ENCODE peak calls at places on chromosomes 12 and 14, in ten cellular contexts. One of them, this sample, is unnamed.

GRCh38 chr12:108635201-108635996 is 1.7 kb upstream of the SELPLG start:
- DNase-seq in dermis blood vessel endothelial cell: no peak
- DNase-seq in astrocyte of the spinal cord: no peak
- DNase-seq in left cardiac atrium: no peak
- DNase-seq in GM03348: no peak
- DNase-seq in hypothalamus: no peak
- DNase-seq in stimulated activated CD8-positive, alpha-beta memory T cell treated with anti-CD3 and anti-CD28 coated beads, Interleukin-7, amount 100 ng/mL, for 24 hours: no peak
- DNase-seq in NCI-H524: peak
- DNase-seq in NCI-H1694 treated with DMSO at 0.1 percent for 48 hours: no peak
- DNase-seq in stromal cell of bone marrow: no peak
- DNase-seq in this sample: no peak

GRCh38 chr12:128810182-128811127 is 13.3 kb downstream of the SLC15A4 start:
- DNase-seq in NCI-H1694 treated with DMSO at 0.1 percent for 48 hours: no peak
- DNase-seq in dermis blood vessel endothelial cell: no peak
- DNase-seq in astrocyte of the spinal cord: no peak
- DNase-seq in hypothalamus: no peak
- DNase-seq in left cardiac atrium: peak
- DNase-seq in stimulated activated CD8-positive, alpha-beta memory T cell treated with anti-CD3 and anti-CD28 coated beads, Interleukin-7, amount 100 ng/mL, for 24 hours: no peak
- DNase-seq in GM03348: peak
- DNase-seq in stromal cell of bone marrow: no peak
- DNase-seq in NCI-H524: peak
- DNase-seq in this sample: no peak

GRCh38 chr12:26077915-26078314 is 46.9 kb downstream of the BHLHE41 start:
- DNase-seq in NCI-H1694 treated with DMSO at 0.1 percent for 48 hours: no peak
- DNase-seq in NCI-H524: no peak
- DNase-seq in stromal cell of bone marrow: no peak
- DNase-seq in hypothalamus: no peak
- DNase-seq in GM03348: no peak
- DNase-seq in dermis blood vessel endothelial cell: no peak
- DNase-seq in left cardiac atrium: no peak
- DNase-seq in astrocyte of the spinal cord: no peak
- DNase-seq in stimulated activated CD8-positive, alpha-beta memory T cell treated with anti-CD3 and anti-CD28 coated beads, Interleukin-7, amount 100 ng/mL, for 24 hours: no peak
- DNase-seq in this sample: no peak

GRCh38 chr12:124995200-124995961 is 1.9 kb downstream of the BRI3BP start:
- DNase-seq in stromal cell of bone marrow: no peak
- DNase-seq in GM03348: no peak
- DNase-seq in left cardiac atrium: no peak
- DNase-seq in dermis blood vessel endothelial cell: no peak
- DNase-seq in NCI-H1694 treated with DMSO at 0.1 percent for 48 hours: no peak
- DNase-seq in NCI-H524: no peak
- DNase-seq in stimulated activated CD8-positive, alpha-beta memory T cell treated with anti-CD3 and anti-CD28 coated beads, Interleukin-7, amount 100 ng/mL, for 24 hours: no peak
- DNase-seq in astrocyte of the spinal cord: no peak
- DNase-seq in hypothalamus: no peak
- DNase-seq in this sample: no peak

GRCh38 chr12:4987076-4987775 is 56.5 kb upstream of the KCNA5 start:
- DNase-seq in stromal cell of bone marrow: no peak
- DNase-seq in astrocyte of the spinal cord: peak
- DNase-seq in left cardiac atrium: no peak
- DNase-seq in stimulated activated CD8-positive, alpha-beta memory T cell treated with anti-CD3 and anti-CD28 coated beads, Interleukin-7, amount 100 ng/mL, for 24 hours: no peak
- DNase-seq in GM03348: no peak
- DNase-seq in dermis blood vessel endothelial cell: no peak
- DNase-seq in NCI-H1694 treated with DMSO at 0.1 percent for 48 hours: no peak
- DNase-seq in NCI-H524: no peak
- DNase-seq in hypothalamus: no peak
- DNase-seq in this sample: peak

GRCh38 chr12:97939141-97939540 is 476.5 kb downstream of the RMST start:
- DNase-seq in stromal cell of bone marrow: no peak
- DNase-seq in NCI-H524: no peak
- DNase-seq in NCI-H1694 treated with DMSO at 0.1 percent for 48 hours: no peak
- DNase-seq in GM03348: no peak
- DNase-seq in astrocyte of the spinal cord: peak
- DNase-seq in stimulated activated CD8-positive, alpha-beta memory T cell treated with anti-CD3 and anti-CD28 coated beads, Interleukin-7, amount 100 ng/mL, for 24 hours: no peak
- DNase-seq in hypothalamus: no peak
- DNase-seq in left cardiac atrium: no peak
- DNase-seq in dermis blood vessel endothelial cell: no peak
- DNase-seq in this sample: no peak

GRCh38 chr12:95972832-95973465 is 23.2 kb downstream of the HAL start:
- DNase-seq in astrocyte of the spinal cord: no peak
- DNase-seq in stromal cell of bone marrow: no peak
- DNase-seq in NCI-H1694 treated with DMSO at 0.1 percent for 48 hours: no peak
- DNase-seq in NCI-H524: peak
- DNase-seq in stimulated activated CD8-positive, alpha-beta memory T cell treated with anti-CD3 and anti-CD28 coated beads, Interleukin-7, amount 100 ng/mL, for 24 hours: no peak
- DNase-seq in hypothalamus: no peak
- DNase-seq in dermis blood vessel endothelial cell: no peak
- DNase-seq in GM03348: no peak
- DNase-seq in left cardiac atrium: no peak
- DNase-seq in this sample: no peak

GRCh38 chr12:2739832-2740641 is 54.7 kb upstream of the FKBP4 start:
- DNase-seq in NCI-H524: peak
- DNase-seq in hypothalamus: no peak
- DNase-seq in GM03348: peak
- DNase-seq in astrocyte of the spinal cord: peak
- DNase-seq in dermis blood vessel endothelial cell: peak
- DNase-seq in stimulated activated CD8-positive, alpha-beta memory T cell treated with anti-CD3 and anti-CD28 coated beads, Interleukin-7, amount 100 ng/mL, for 24 hours: no peak
- DNase-seq in left cardiac atrium: no peak
- DNase-seq in NCI-H1694 treated with DMSO at 0.1 percent for 48 hours: peak
- DNase-seq in stromal cell of bone marrow: peak
- DNase-seq in this sample: no peak

GRCh38 chr12:105841880-105842279 is 296.9 kb downstream of the NUAK1 start:
- DNase-seq in NCI-H524: no peak
- DNase-seq in left cardiac atrium: no peak
- DNase-seq in stimulated activated CD8-positive, alpha-beta memory T cell treated with anti-CD3 and anti-CD28 coated beads, Interleukin-7, amount 100 ng/mL, for 24 hours: no peak
- DNase-seq in hypothalamus: no peak
- DNase-seq in dermis blood vessel endothelial cell: no peak
- DNase-seq in stromal cell of bone marrow: no peak
- DNase-seq in astrocyte of the spinal cord: no peak
- DNase-seq in GM03348: no peak
- DNase-seq in NCI-H1694 treated with DMSO at 0.1 percent for 48 hours: no peak
- DNase-seq in this sample: no peak

GRCh38 chr12:3534511-3534910 is 43.5 kb downstream of the PRMT8 start:
- DNase-seq in stromal cell of bone marrow: no peak
- DNase-seq in left cardiac atrium: no peak
- DNase-seq in stimulated activated CD8-positive, alpha-beta memory T cell treated with anti-CD3 and anti-CD28 coated beads, Interleukin-7, amount 100 ng/mL, for 24 hours: no peak
- DNase-seq in dermis blood vessel endothelial cell: no peak
- DNase-seq in GM03348: no peak
- DNase-seq in NCI-H524: no peak
- DNase-seq in NCI-H1694 treated with DMSO at 0.1 percent for 48 hours: peak
- DNase-seq in astrocyte of the spinal cord: no peak
- DNase-seq in hypothalamus: no peak
- DNase-seq in this sample: no peak

GRCh38 chr12:5872745-5873144 is 72.3 kb downstream of the ANO2 start:
- DNase-seq in NCI-H524: peak
- DNase-seq in left cardiac atrium: no peak
- DNase-seq in astrocyte of the spinal cord: peak
- DNase-seq in dermis blood vessel endothelial cell: peak
- DNase-seq in hypothalamus: no peak
- DNase-seq in NCI-H1694 treated with DMSO at 0.1 percent for 48 hours: no peak
- DNase-seq in stimulated activated CD8-positive, alpha-beta memory T cell treated with anti-CD3 and anti-CD28 coated beads, Interleukin-7, amount 100 ng/mL, for 24 hours: no peak
- DNase-seq in GM03348: peak
- DNase-seq in stromal cell of bone marrow: no peak
- DNase-seq in this sample: no peak

GRCh38 chr14:53517276-53517960 is 364.3 kb upstream of the DDHD1 start:
- DNase-seq in NCI-H1694 treated with DMSO at 0.1 percent for 48 hours: no peak
- DNase-seq in hypothalamus: no peak
- DNase-seq in stimulated activated CD8-positive, alpha-beta memory T cell treated with anti-CD3 and anti-CD28 coated beads, Interleukin-7, amount 100 ng/mL, for 24 hours: no peak
- DNase-seq in left cardiac atrium: no peak
- DNase-seq in dermis blood vessel endothelial cell: no peak
- DNase-seq in GM03348: no peak
- DNase-seq in astrocyte of the spinal cord: peak
- DNase-seq in stromal cell of bone marrow: peak
- DNase-seq in NCI-H524: no peak
- DNase-seq in this sample: no peak

GRCh38 chr14:100104006-100104352 is 38.8 kb downstream of the EVL start:
- DNase-seq in dermis blood vessel endothelial cell: no peak
- DNase-seq in stromal cell of bone marrow: no peak
- DNase-seq in astrocyte of the spinal cord: no peak
- DNase-seq in GM03348: no peak
- DNase-seq in NCI-H524: no peak
- DNase-seq in left cardiac atrium: no peak
- DNase-seq in NCI-H1694 treated with DMSO at 0.1 percent for 48 hours: no peak
- DNase-seq in stimulated activated CD8-positive, alpha-beta memory T cell treated with anti-CD3 and anti-CD28 coated beads, Interleukin-7, amount 100 ng/mL, for 24 hours: no peak
- DNase-seq in hypothalamus: no peak
- DNase-seq in this sample: no peak

GRCh38 chr14:100634026-100634425 is 46.8 kb upstream of the BEGAIN start:
- DNase-seq in GM03348: no peak
- DNase-seq in stromal cell of bone marrow: no peak
- DNase-seq in astrocyte of the spinal cord: no peak
- DNase-seq in left cardiac atrium: no peak
- DNase-seq in dermis blood vessel endothelial cell: no peak
- DNase-seq in hypothalamus: no peak
- DNase-seq in NCI-H1694 treated with DMSO at 0.1 percent for 48 hours: no peak
- DNase-seq in NCI-H524: no peak
- DNase-seq in stimulated activated CD8-positive, alpha-beta memory T cell treated with anti-CD3 and anti-CD28 coated beads, Interleukin-7, amount 100 ng/mL, for 24 hours: no peak
- DNase-seq in this sample: no peak

GRCh38 chr14:49612671-49613070 is 7.8 kb downstream of the RPL36AL start:
- DNase-seq in astrocyte of the spinal cord: no peak
- DNase-seq in dermis blood vessel endothelial cell: no peak
- DNase-seq in NCI-H524: no peak
- DNase-seq in hypothalamus: no peak
- DNase-seq in left cardiac atrium: no peak
- DNase-seq in stimulated activated CD8-positive, alpha-beta memory T cell treated with anti-CD3 and anti-CD28 coated beads, Interleukin-7, amount 100 ng/mL, for 24 hours: no peak
- DNase-seq in stromal cell of bone marrow: no peak
- DNase-seq in NCI-H1694 treated with DMSO at 0.1 percent for 48 hours: no peak
- DNase-seq in GM03348: no peak
- DNase-seq in this sample: no peak

GRCh38 chr12:115667116-115667515 is 610.4 kb downstream of the MED13L start:
- DNase-seq in GM03348: no peak
- DNase-seq in dermis blood vessel endothelial cell: no peak
- DNase-seq in stimulated activated CD8-positive, alpha-beta memory T cell treated with anti-CD3 and anti-CD28 coated beads, Interleukin-7, amount 100 ng/mL, for 24 hours: no peak
- DNase-seq in stromal cell of bone marrow: no peak
- DNase-seq in astrocyte of the spinal cord: no peak
- DNase-seq in hypothalamus: no peak
- DNase-seq in NCI-H1694 treated with DMSO at 0.1 percent for 48 hours: no peak
- DNase-seq in NCI-H524: no peak
- DNase-seq in left cardiac atrium: no peak
- DNase-seq in this sample: no peak

GRCh38 chr12:119659289-119659897 is 8.5 kb upstream of the PRKAB1 start:
- DNase-seq in GM03348: peak
- DNase-seq in stromal cell of bone marrow: no peak
- DNase-seq in stimulated activated CD8-positive, alpha-beta memory T cell treated with anti-CD3 and anti-CD28 coated beads, Interleukin-7, amount 100 ng/mL, for 24 hours: no peak
- DNase-seq in dermis blood vessel endothelial cell: peak
- DNase-seq in NCI-H1694 treated with DMSO at 0.1 percent for 48 hours: peak
- DNase-seq in hypothalamus: no peak
- DNase-seq in NCI-H524: peak
- DNase-seq in left cardiac atrium: no peak
- DNase-seq in astrocyte of the spinal cord: peak
- DNase-seq in this sample: peak

GRCh38 chr14:74437654-74438053 is 11.6 kb upstream of the SYNDIG1L start:
- DNase-seq in hypothalamus: no peak
- DNase-seq in stimulated activated CD8-positive, alpha-beta memory T cell treated with anti-CD3 and anti-CD28 coated beads, Interleukin-7, amount 100 ng/mL, for 24 hours: no peak
- DNase-seq in astrocyte of the spinal cord: no peak
- DNase-seq in stromal cell of bone marrow: no peak
- DNase-seq in left cardiac atrium: no peak
- DNase-seq in dermis blood vessel endothelial cell: peak
- DNase-seq in GM03348: no peak
- DNase-seq in NCI-H524: no peak
- DNase-seq in NCI-H1694 treated with DMSO at 0.1 percent for 48 hours: no peak
- DNase-seq in this sample: no peak

GRCh38 chr14:92687681-92688433 is 60.6 kb downstream of the LGMN start:
- DNase-seq in dermis blood vessel endothelial cell: peak
- DNase-seq in hypothalamus: no peak
- DNase-seq in stromal cell of bone marrow: no peak
- DNase-seq in NCI-H1694 treated with DMSO at 0.1 percent for 48 hours: peak
- DNase-seq in left cardiac atrium: peak
- DNase-seq in GM03348: no peak
- DNase-seq in astrocyte of the spinal cord: peak
- DNase-seq in NCI-H524: peak
- DNase-seq in stimulated activated CD8-positive, alpha-beta memory T cell treated with anti-CD3 and anti-CD28 coated beads, Interleukin-7, amount 100 ng/mL, for 24 hours: no peak
- DNase-seq in this sample: no peak

GRCh38 chr14:77961853-77962580 is 162.1 kb downstream of the ADCK1 start:
- DNase-seq in GM03348: no peak
- DNase-seq in stimulated activated CD8-positive, alpha-beta memory T cell treated with anti-CD3 and anti-CD28 coated beads, Interleukin-7, amount 100 ng/mL, for 24 hours: no peak
- DNase-seq in astrocyte of the spinal cord: no peak
- DNase-seq in stromal cell of bone marrow: no peak
- DNase-seq in NCI-H524: no peak
- DNase-seq in left cardiac atrium: no peak
- DNase-seq in NCI-H1694 treated with DMSO at 0.1 percent for 48 hours: no peak
- DNase-seq in dermis blood vessel endothelial cell: no peak
- DNase-seq in hypothalamus: no peak
- DNase-seq in this sample: no peak

GRCh38 chr12:76878045-76878898 is 547 bp downstream of the CSRP2 start:
- DNase-seq in astrocyte of the spinal cord: peak
- DNase-seq in left cardiac atrium: peak
- DNase-seq in stromal cell of bone marrow: no peak
- DNase-seq in stimulated activated CD8-positive, alpha-beta memory T cell treated with anti-CD3 and anti-CD28 coated beads, Interleukin-7, amount 100 ng/mL, for 24 hours: no peak
- DNase-seq in GM03348: peak
- DNase-seq in NCI-H524: peak
- DNase-seq in hypothalamus: no peak
- DNase-seq in NCI-H1694 treated with DMSO at 0.1 percent for 48 hours: peak
- DNase-seq in dermis blood vessel endothelial cell: peak
- DNase-seq in this sample: peak

This sample was measured in NCI-H446 treated with DMSO at 0.1 percent for 48 hours.